ENCODE peak calls at places on chromosomes 1 and 21, in seven cellular contexts. P is left lung, T is mucosa of descending colon, D is HCT116, W is heart left ventricle, O is right lobe of liver, Y is upper lobe of right lung. E is an unnamed sample.

GRCh38 chr1:2789986-2790581 is 11.4 kb downstream of the TTC34 start:
- ATAC-seq in O (no peak), P (no peak), Y (no peak), D (no peak), T (no peak), W (no peak), E (no peak)

GRCh38 chr1:53207726-53208125 is 11.1 kb downstream of the CPT2 start:
- ATAC-seq in D (no peak), W (no peak), T (no peak), Y (no peak), P (no peak), O (no peak), E (no peak)

GRCh38 chr1:193537266-193538003 is 351.0 kb upstream of the B3GALT2 start:
- ATAC-seq in D (no peak), O (peak; percentile 61), T (peak; percentile 74), Y (peak; percentile 31), W (no peak), P (peak; percentile 35), E (no peak)

GRCh38 chr1:178189814-178190213 is 95.9 kb downstream of the RASAL2 start:
- ATAC-seq in T (peak; percentile 48), D (peak; percentile 82), W (peak; percentile 79), O (peak; percentile 67), P (peak; percentile 53), Y (peak; percentile 79), E (no peak)

GRCh38 chr1:44089371-44090070 is 29.1 kb upstream of the KLF17 start:
- ATAC-seq in Y (no peak), T (peak; percentile 78), P (no peak), W (peak; percentile 91), D (peak; percentile 70), O (no peak), E (no peak)

GRCh38 chr1:59434336-59434735 is 137.4 kb downstream of the FGGY start:
- ATAC-seq in P (peak; percentile 81), W (peak; percentile 60), O (no peak), T (no peak), D (peak; percentile 73), Y (peak; percentile 76), E (peak; percentile 54)

GRCh38 chr1:219398815-219399396 is 214.0 kb downstream of the ZC3H11B start:
- ATAC-seq in P (no peak), Y (peak; percentile 43), W (peak; percentile 97), D (no peak), O (no peak), T (no peak), E (no peak)

GRCh38 chr1:218384576-218384975 is 39.4 kb downstream of the TGFB2 start:
- ATAC-seq in P (no peak), T (no peak), W (no peak), O (no peak), Y (no peak), D (no peak), E (no peak)

GRCh38 chr1:156282143-156282478 is 514 bp downstream of the SMG5 start:
- ATAC-seq in O (peak; percentile 7), Y (peak; percentile 5), D (peak; percentile 61), T (peak; percentile 71), W (no peak), P (peak; percentile 32), E (peak; percentile 1)

GRCh38 chr1:170214980-170215910 is 69.5 kb downstream of the NTMT2 start:
- ATAC-seq in T (no peak), W (peak; percentile 70), D (no peak), Y (no peak), O (no peak), P (peak; percentile 11), E (peak; percentile 66)

GRCh38 chr1:117093870-117094621 is 27.5 kb downstream of the TRIM45 start:
- ATAC-seq in W (peak; percentile 35), P (peak; percentile 72), O (no peak), Y (peak; percentile 56), T (peak; percentile 77), D (peak; percentile 77), E (no peak)

GRCh38 chr1:244395965-244396364 is 55.7 kb downstream of the ADSS2 start:
- ATAC-seq in W (no peak), Y (peak; percentile 12), O (no peak), T (peak; percentile 42), D (peak; percentile 70), P (no peak), E (no peak)

GRCh38 chr1:161038523-161039153 is at the start of gene TSTD1:
- ATAC-seq in Y (peak; percentile 97), P (peak; percentile 96), D (peak; percentile 83), O (peak; percentile 91), T (peak; percentile 95), W (peak; percentile 87), E (peak; percentile 76)

GRCh38 chr21:42651515-42652401 is 1.7 kb upstream of the PDE9A start:
- ATAC-seq in P (no peak), Y (peak; percentile 8), W (no peak), D (peak; percentile 31), O (no peak), T (peak; percentile 50), E (no peak)

GRCh38 chr21:44653656-44654575 is 543 bp downstream of the KRTAP12-4 start:
- ATAC-seq in O (peak; percentile 17), T (peak; percentile 53), Y (no peak), D (no peak), P (no peak), W (no peak), E (no peak)

GRCh38 chr1:11728126-11728806 is 7.7 kb upstream of the AGTRAP start:
- ATAC-seq in Y (no peak), P (no peak), T (no peak), W (no peak), D (no peak), O (no peak), E (no peak)

GRCh38 chr1:40782371-40782956 is 1.1 kb upstream of the KCNQ4 start:
- ATAC-seq in D (peak; percentile 10), O (peak; percentile 6), Y (no peak), P (peak; percentile 21), W (peak; percentile 27), T (peak; percentile 71), E (peak; percentile 6)

GRCh38 chr1:225488671-225489070 is 60.8 kb upstream of the LBR start:
- ATAC-seq in D (no peak), P (no peak), O (no peak), T (no peak), W (no peak), Y (no peak), E (no peak)

GRCh38 chr1:15744122-15744679 is 1.9 kb downstream of the TMEM82 start:
- ATAC-seq in T (no peak), O (no peak), D (no peak), P (no peak), Y (no peak), W (no peak), E (no peak)

GRCh38 chr1:3237570-3237969 is 168.6 kb downstream of the PRDM16 start:
- ATAC-seq in W (no peak), T (no peak), Y (no peak), P (peak; percentile 28), O (no peak), D (no peak), E (no peak)

GRCh38 chr1:219130536-219130935 is 43.1 kb upstream of the LYPLAL1 start:
- ATAC-seq in Y (no peak), O (no peak), T (no peak), D (no peak), W (no peak), P (no peak), E (no peak)

GRCh38 chr1:221845650-221846371 is 103.9 kb upstream of the DUSP10 start:
- ATAC-seq in Y (no peak), O (peak; percentile 89), W (peak; percentile 87), T (no peak), P (peak; percentile 73), D (peak; percentile 72), E (peak; percentile 89)

GRCh38 chr1:228836954-228837481 is 101.7 kb downstream of the RHOU start:
- ATAC-seq in O (no peak), P (no peak), W (no peak), T (peak; percentile 20), D (no peak), Y (no peak), E (no peak)

DNA sequence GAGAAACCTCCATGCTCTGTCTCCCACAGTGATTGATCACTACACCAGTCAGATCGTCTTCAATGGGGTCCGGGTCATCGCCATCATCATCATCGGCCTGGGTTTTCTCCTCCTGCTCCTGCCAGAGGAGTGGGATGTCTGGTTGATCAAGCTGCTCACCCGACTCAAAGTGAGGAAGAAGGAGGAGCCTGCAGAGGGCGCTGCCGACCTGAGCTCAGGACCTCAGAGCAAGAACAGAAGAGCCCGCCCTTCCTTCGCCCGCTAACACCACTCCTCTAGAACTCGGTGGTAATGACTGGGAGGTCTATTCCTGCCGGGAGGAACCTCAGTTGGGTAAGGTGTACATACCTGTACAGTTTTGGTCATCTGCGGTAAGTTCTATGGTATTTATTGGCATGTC is 50.3 kb upstream of the COA6 start:
- ATAC-seq in Y (peak; percentile 71), T (peak; percentile 60), W (no peak), O (peak; percentile 34), D (peak; percentile 81), P (no peak), E (no peak)
- TF ChIP-seq CTCF in Y (peak; percentile 41), T (no peak), W (peak; percentile 35), O (peak; percentile 44), D (peak; percentile 61), P (no peak), E (no peak)

DNA sequence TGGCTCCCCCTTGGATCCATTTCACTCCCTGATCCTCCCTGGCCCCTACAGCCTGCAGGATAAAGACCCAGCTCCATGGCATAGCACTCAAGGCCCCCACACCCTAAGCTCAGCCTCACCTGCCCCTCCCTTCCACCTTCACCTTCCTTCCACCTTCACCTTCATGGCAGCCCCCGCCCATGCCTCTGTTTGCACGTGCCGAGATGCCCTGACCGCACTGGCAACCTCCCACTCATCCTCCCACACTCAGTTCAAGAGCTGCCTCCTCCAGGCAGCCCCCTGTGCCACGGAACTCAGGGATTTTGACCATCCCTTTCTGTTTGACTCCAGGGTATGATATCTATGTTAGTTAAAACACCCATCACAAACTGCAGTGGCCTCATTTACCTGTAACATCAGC is 109.8 kb downstream of the RAVER2 start:
- ATAC-seq in W (no peak), T (no peak), P (no peak), D (no peak), O (no peak), Y (no peak), E (no peak)
- H3K36me3 ChIP-seq in W (peaks cover 95% of the 10 kb centered on the region), T (no peaks in the 10 kb centered on the region), P (no peaks in the 10 kb centered on the region), D (no peaks in the 10 kb centered on the region), O (no peaks in the 10 kb centered on the region), Y (peaks cover 100% of the 10 kb centered on the region), E (no peaks in the 10 kb centered on the region)

GRCh38 chr1:65264197-65264929 is 45.0 kb upstream of the DNAJC6 start:
- ATAC-seq in O (peak; percentile 20), D (peak; percentile 40), Y (peak; percentile 40), W (peak; percentile 63), P (peak; percentile 45), T (no peak), E (no peak)

GRCh38 chr1:65266501-65266900 is 42.8 kb upstream of the DNAJC6 start:
- ATAC-seq in Y (no peak), T (no peak), W (no peak), D (no peak), P (no peak), O (no peak), E (no peak)

GRCh38 chr1:65263286-65263685 is 46.1 kb upstream of the DNAJC6 start:
- ATAC-seq in T (no peak), P (no peak), W (no peak), Y (no peak), D (no peak), O (no peak), E (no peak)

GRCh38 chr1:65267291-65268087 is 41.9 kb upstream of the DNAJC6 start:
- ATAC-seq in O (no peak), Y (no peak), W (no peak), T (no peak), P (no peak), D (no peak), E (no peak)

GRCh38 chr1:65265296-65266271 is 43.8 kb upstream of the DNAJC6 start:
- ATAC-seq in P (peak; percentile 84), D (no peak), W (peak; percentile 96), T (peak; percentile 70), Y (peak; percentile 84), O (peak; percentile 82), E (peak; percentile 51)
- TF ChIP-seq CTCF in P (no peak), D (no peak), W (peak; percentile 8), T (no peak), Y (peak; percentile 32), O (peak; percentile 29), E (no peak)

GRCh38 chr1:82330330-82330729 is 529.6 kb downstream of the ADGRL2 start:
- ATAC-seq in T (no peak), D (no peak), W (no peak), Y (peak; percentile 22), O (no peak), P (no peak), E (peak; percentile 22)
- H3K36me3 ChIP-seq in T (no peaks in the 10 kb centered on the region), D (no peaks in the 10 kb centered on the region), W (no peaks in the 10 kb centered on the region), Y (no peaks in the 10 kb centered on the region), O (no peaks in the 10 kb centered on the region), P (no peaks in the 10 kb centered on the region), E (no peaks in the 10 kb centered on the region)

E was measured in gastroesophageal sphincter.